ENCODE peak calls at places on chromosomes 6 and 20, in four cellular contexts. Y is GM20000, D is T-helper 9 cell, E is renal cortical epithelial cell. P is an unnamed sample.

GRCh38 chr20:50758992-50759391 is 27.6 kb downstream of the PARD6B start:
- DNase-seq in Y (no peak), E (no peak), D (no peak), P (no peak)

GRCh38 chr6:86937219-86938079 is at the start of gene HTR1E:
- DNase-seq in E (peak), Y (peak), D (no peak), P (no peak)

GRCh38 chr6:2047855-2048254 is 197.6 kb downstream of the GMDS start:
- DNase-seq in D (no peak), E (no peak), Y (no peak), P (no peak)

GRCh38 chr6:98525860-98526259 is 308.5 kb upstream of the POU3F2 start:
- DNase-seq in E (no peak), D (no peak), Y (no peak), P (no peak)

GRCh38 chr20:62728028-62728780 is 19.6 kb downstream of the NTSR1 start:
- DNase-seq in E (no peak), Y (no peak), D (no peak), P (no peak)

GRCh38 chr6:16326971-16327776 is 88.8 kb downstream of the GMPR start:
- DNase-seq in D (no peak), Y (no peak), E (no peak), P (no peak)

GRCh38 chr20:59670786-59671492 is 66.6 kb downstream of the PHACTR3 start:
- DNase-seq in D (no peak), Y (no peak), E (no peak), P (no peak)

GRCh38 chr20:60228255-60228654 is 270.0 kb downstream of the CDH26 start:
- DNase-seq in Y (no peak), D (no peak), E (no peak), P (no peak)

GRCh38 chr6:65998544-65998943 is 291.5 kb upstream of the EYS start:
- DNase-seq in D (no peak), E (no peak), Y (no peak), P (no peak)

GRCh38 chr20:11001767-11002540 is 328.2 kb upstream of the JAG1 start:
- DNase-seq in D (no peak), Y (no peak), E (peak), P (no peak)

GRCh38 chr6:150659046-150659763 is 59.5 kb downstream of the PLEKHG1 start:
- DNase-seq in Y (no peak), E (no peak), D (no peak), P (no peak)

GRCh38 chr20:13147071-13147961 is 73.8 kb upstream of the ISM1 start:
- DNase-seq in E (no peak), D (no peak), Y (no peak), P (no peak)

GRCh38 chr20:51610111-51610510 is 67.6 kb upstream of the NFATC2 start:
- DNase-seq in Y (no peak), D (no peak), E (no peak), P (no peak)

GRCh38 chr6:72551470-72551869 is 70.4 kb upstream of the KCNQ5 start:
- DNase-seq in D (no peak), E (no peak), Y (no peak), P (no peak)

GRCh38 chr6:19921821-19922220 is 84.7 kb downstream of the ID4 start:
- DNase-seq in D (no peak), E (peak), Y (no peak), P (no peak)

GRCh38 chr6:1267057-1267732 is 44.7 kb upstream of the FOXQ1 start:
- DNase-seq in D (no peak), E (peak), Y (no peak), P (no peak)

GRCh38 chr20:53869466-53870258 is 200.7 kb downstream of the BCAS1 start:
- DNase-seq in D (peak), Y (peak), E (peak), P (peak)

P was measured in CD4-positive, alpha-beta T cell.